ENCODE peak calls at places on chromosome 15, in eight cellular contexts. A is RWPE2, I is omental fat pad, S is left ventricle myocardium inferior, K is B cell, U is prostate gland, R is GM06990, J is heart left ventricle. H is an unnamed sample.

GRCh38 chr15:98421419-98422085 is 226.8 kb upstream of the IGF1R start:
- DNase-seq in J (peak; percentile 76), A (no peak), R (peak; percentile 44), S (peak; percentile 65), K (peak; percentile 62), U (peak; percentile 23), I (peak; percentile 71), H (peak; percentile 94)

GRCh38 chr15:88872106-88872505 is 23.2 kb downstream of the HAPLN3 start:
- DNase-seq in I (no peak), U (no peak), A (no peak), S (no peak), R (no peak), J (no peak), K (no peak), H (no peak)

GRCh38 chr15:62850791-62851291 is 191.7 kb upstream of the TPM1 start:
- DNase-seq in I (no peak), J (no peak), S (no peak), U (no peak), K (no peak), A (no peak), R (no peak), H (peak; percentile 20)

GRCh38 chr15:50940506-50940905 is 32.0 kb downstream of the AP4E1 start:
- DNase-seq in R (no peak), J (no peak), I (no peak), K (no peak), U (no peak), A (no peak), S (no peak), H (no peak)

GRCh38 chr15:40238927-40239591 is at the start of gene PAK6:
- DNase-seq in U (peak; percentile 81), A (peak; percentile 99), R (no peak), J (no peak), I (peak; percentile 42), K (peak; percentile 60), S (no peak), H (peak; percentile 73)

GRCh38 chr15:84975871-84976351 is 5.7 kb upstream of the PDE8A start:
- DNase-seq in U (no peak), A (no peak), S (no peak), I (no peak), K (no peak), J (peak; percentile 34), R (no peak), H (no peak)

GRCh38 chr15:88912500-88912921 is 668 bp downstream of the MFGE8 start:
- DNase-seq in U (no peak), J (peak; percentile 67), K (no peak), R (no peak), S (peak; percentile 53), A (no peak), I (no peak), H (peak; percentile 37)

GRCh38 chr15:40323953-40324937 is 753 bp downstream of the INAFM2 start:
- DNase-seq in A (peak; percentile 82), K (peak; percentile 63), U (no peak), S (no peak), J (peak; percentile 36), R (no peak), I (no peak), H (peak; percentile 54)

GRCh38 chr15:40081691-40082194 is 26.9 kb downstream of the BMF start:
- DNase-seq in A (no peak), J (peak; percentile 86), K (no peak), U (peak; percentile 50), S (peak; percentile 78), R (no peak), I (no peak), H (peak; percentile 54)

GRCh38 chr15:95394186-95395067 is 936.1 kb upstream of the NR2F2 start:
- DNase-seq in R (no peak), S (no peak), A (no peak), K (no peak), U (no peak), I (no peak), J (no peak), H (no peak)

GRCh38 chr15:39202641-39203040 is 378.2 kb upstream of the THBS1 start:
- DNase-seq in U (no peak), I (no peak), K (no peak), A (no peak), S (no peak), J (no peak), R (no peak), H (no peak)

GRCh38 chr15:45399381-45400212 is 21.3 kb upstream of the GATM start:
- DNase-seq in R (peak; percentile 34), I (no peak), U (no peak), A (no peak), J (no peak), S (no peak), K (peak; percentile 55), H (no peak)

GRCh38 chr15:31293655-31294054 is 33.0 kb upstream of the KLF13 start:
- DNase-seq in J (no peak), K (no peak), R (no peak), I (no peak), U (no peak), A (no peak), S (no peak), H (no peak)

GRCh38 chr15:44738340-44738984 is 2.1 kb downstream of the TRIM69 start:
- DNase-seq in I (no peak), R (no peak), K (peak; percentile 67), S (no peak), A (no peak), J (no peak), U (no peak), H (no peak)

GRCh38 chr15:82081904-82082810 is 36.3 kb upstream of the MEX3B start:
- DNase-seq in I (no peak), A (no peak), S (no peak), K (no peak), J (no peak), R (no peak), U (no peak), H (no peak)

GRCh38 chr15:57596978-57597377 is 5.3 kb downstream of the MYZAP start:
- DNase-seq in R (no peak), S (no peak), A (no peak), K (no peak), J (no peak), U (peak; percentile 79), I (no peak), H (no peak)

GRCh38 chr15:99508807-99509311 is 56.9 kb upstream of the MEF2A start:
- DNase-seq in S (no peak), I (no peak), K (no peak), R (no peak), U (no peak), A (no peak), J (no peak), H (no peak)

GRCh38 chr15:89387140-89387903 is 52.7 kb upstream of the POLG start:
- DNase-seq in I (no peak), K (no peak), A (no peak), R (no peak), U (no peak), J (no peak), S (no peak), H (no peak)

GRCh38 chr15:90221251-90221900 is 12.4 kb downstream of the CIB1 start:
- DNase-seq in R (no peak), I (no peak), U (peak; percentile 71), A (no peak), K (no peak), S (peak; percentile 74), J (peak; percentile 82), H (peak; percentile 63)

GRCh38 chr15:101123222-101123910 is 128.5 kb downstream of the CHSY1 start:
- DNase-seq in K (no peak), S (no peak), R (no peak), U (no peak), A (no peak), I (no peak), J (no peak), H (no peak)

GRCh38 chr15:52214553-52214952 is 23.4 kb upstream of the GNB5 start:
- DNase-seq in I (no peak), R (no peak), J (no peak), S (no peak), U (no peak), A (no peak), K (no peak), H (no peak)

GRCh38 chr15:25180606-25181289 is 226.0 kb downstream of the SNRPN start:
- DNase-seq in U (no peak), A (peak; percentile 49), K (no peak), R (no peak), I (no peak), S (peak; percentile 2), J (no peak), H (no peak)

GRCh38 chr15:77224352-77224751 is 153.4 kb upstream of the TSPAN3 start:
- DNase-seq in S (no peak), I (no peak), R (no peak), U (no peak), A (no peak), K (no peak), J (no peak), H (no peak)

GRCh38 chr15:34101366-34102174 is at the start of the genes EMC7 and PGBD4:
- DNase-seq in R (peak; percentile 98), I (peak; percentile 98), J (peak; percentile 99), S (peak; percentile 99), K (peak; percentile 99), U (peak; percentile 99), A (peak; percentile 100), H (peak; percentile 98)

GRCh38 chr15:34102175-34102925 is 467 bp downstream of the PGBD4 start:
- DNase-seq in A (no peak), I (no peak), S (no peak), K (no peak), U (no peak), J (no peak), R (no peak), H (no peak)

DNA sequence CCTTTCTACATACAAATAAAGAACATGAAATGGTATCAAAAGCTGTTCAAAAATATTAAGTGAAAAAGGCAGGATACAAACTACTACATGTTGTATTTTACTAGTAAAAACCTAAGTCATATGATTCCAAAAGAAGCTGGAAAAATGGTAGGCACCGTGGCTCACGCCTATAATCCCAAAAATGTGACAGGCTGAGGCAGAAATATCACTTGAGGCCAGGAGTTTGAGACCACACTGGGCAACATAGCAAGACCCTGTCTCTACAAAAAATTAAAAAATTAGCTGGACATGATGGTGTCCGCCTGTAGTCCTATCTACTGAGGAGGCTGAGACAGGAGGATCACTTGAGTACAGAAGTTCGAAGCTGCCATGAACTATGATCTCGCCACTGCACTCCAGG is 1.7 kb downstream of the EMC7 start:
- DNase-seq in K (no peak), U (no peak), S (no peak), A (no peak), I (no peak), R (no peak), J (no peak), H (no peak)
- TF ChIP-seq CTCF in K (no peak), U (no peak), S (no peak), A (no peak), I (no peak), R (no peak), J (no peak), H (no peak)

GRCh38 chr15:67135494-67135893 is 70.1 kb downstream of the SMAD3 start:
- DNase-seq in A (no peak), R (no peak), S (no peak), K (no peak), J (no peak), U (no peak), I (no peak), H (no peak)
- TF ChIP-seq CTCF in A (no peak), R (no peak), S (no peak), K (no peak), J (no peak), U (no peak), I (no peak), H (no peak)

GRCh38 chr15:93179072-93179471 is 90.1 kb upstream of the RGMA start:
- DNase-seq in J (peak; percentile 50), K (peak; percentile 18), R (no peak), U (no peak), I (no peak), S (peak; percentile 29), A (no peak), H (no peak)
- TF ChIP-seq CTCF in J (no peak), K (no peak), R (no peak), U (no peak), I (no peak), S (no peak), A (no peak), H (no peak)

GRCh38 chr15:59993950-59994401 is 10.1 kb upstream of the FOXB1 start:
- DNase-seq in J (no peak), U (no peak), R (no peak), A (no peak), I (no peak), S (no peak), K (peak; percentile 6), H (peak; percentile 48)
- TF ChIP-seq CTCF in J (no peak), U (no peak), R (peak; percentile 14), A (peak; percentile 19), I (no peak), S (no peak), K (no peak), H (peak; percentile 51)

H was measured in nephron progenitor cell.